ENCODE peak calls at places on chromosomes 12 and 14, in nine cellular contexts. P is progenitor cell of endocrine pancreas; S is HT1080; I is iris pigment epithelial cell; O is SHP77; G is amniotic stem cell; M is stimulated activated CD4-positive, alpha-beta T cell treated with anti-CD3 and anti-CD28 coated beads, TNF-alpha, amount 100 ng/mL, for 24 hours; Y is DMS153; T is M059J. N is an unnamed sample.

GRCh38 chr12:31618228-31619025 is 27.5 kb upstream of the DENND5B start:
- DNase-seq in S (peak), P (no peak), Y (no peak), G (no peak), T (peak), M (no peak), O (no peak), I (peak), N (no peak)

GRCh38 chr12:3795096-3795799 is 42.3 kb upstream of the CRACR2A start:
- DNase-seq in I (peak), Y (peak), G (no peak), T (peak), O (no peak), S (no peak), P (no peak), M (no peak), N (no peak)

GRCh38 chr12:64884728-64885127 is 60.3 kb downstream of the TBC1D30 start:
- DNase-seq in Y (no peak), S (no peak), I (no peak), O (no peak), P (no peak), G (no peak), M (no peak), T (no peak), N (no peak)

GRCh38 chr12:2267624-2268477 is 215.1 kb downstream of the CACNA1C start:
- DNase-seq in M (no peak), Y (no peak), O (no peak), I (no peak), T (peak), S (no peak), P (no peak), G (peak), N (no peak)

GRCh38 chr14:35221462-35221861 is 70.7 kb upstream of the PSMA6 start:
- DNase-seq in M (no peak), O (no peak), G (no peak), T (peak), S (no peak), Y (no peak), P (no peak), I (no peak), N (no peak)

GRCh38 chr14:64675246-64675645 is 29.0 kb upstream of the PLEKHG3 start:
- DNase-seq in S (no peak), T (no peak), P (no peak), O (no peak), I (no peak), M (no peak), G (no peak), Y (no peak), N (no peak)

GRCh38 chr12:89721291-89721987 is 12.8 kb upstream of the ATP2B1 start:
- DNase-seq in T (no peak), I (no peak), P (no peak), S (no peak), M (no peak), Y (no peak), G (no peak), O (no peak), N (no peak)

GRCh38 chr14:23057757-23058653 is 685 bp upstream of the CDH24 start:
- DNase-seq in G (no peak), O (no peak), Y (no peak), S (peak), M (peak), P (peak), I (peak), T (peak), N (peak)

GRCh38 chr12:94783862-94784261 is 133.5 kb upstream of the TMCC3 start:
- DNase-seq in O (no peak), T (peak), I (peak), P (no peak), Y (no peak), G (no peak), M (no peak), S (no peak), N (no peak)

GRCh38 chr12:32379667-32380066 is 19.7 kb upstream of the FGD4 start:
- DNase-seq in Y (no peak), I (peak), O (no peak), T (no peak), G (no peak), P (no peak), S (no peak), M (no peak), N (no peak)

GRCh38 chr14:73253721-73254120 is 16.4 kb downstream of the PAPLN start:
- DNase-seq in Y (no peak), O (no peak), M (no peak), G (no peak), I (no peak), P (no peak), T (no peak), S (no peak), N (no peak)